ENCODE peak calls at places on chromosome 2, in eight cellular contexts. Z, F, P, R, V, C, X and K are unnamed samples.

GRCh38 chr2:157327621-157328102 is 2.0 kb upstream of the ERMN start:
- DNase-seq in R (peak), V (peak), C (peak), F (peak), P (peak), Z (peak), X (peak), K (peak)

GRCh38 chr2:237026981-237027711 is 58.5 kb upstream of the COPS8 start:
- DNase-seq in R (peak), Z (peak), C (no peak), P (peak), F (peak), X (peak), V (no peak), K (peak)

GRCh38 chr2:7881038-7881437 is 800.8 kb upstream of the ID2 start:
- DNase-seq in P (no peak), F (no peak), C (no peak), Z (no peak), X (no peak), R (no peak), V (no peak), K (no peak)

GRCh38 chr2:204477358-204477950 is 67.8 kb upstream of the PARD3B start:
- DNase-seq in R (no peak), P (no peak), X (no peak), F (no peak), V (no peak), C (no peak), Z (no peak), K (no peak)

GRCh38 chr2:212726403-212726802 is 187.8 kb upstream of the ERBB4 start:
- DNase-seq in F (no peak), V (no peak), R (no peak), X (no peak), P (no peak), Z (no peak), C (no peak), K (no peak)

GRCh38 chr2:209872675-209873074 is 101.0 kb downstream of the UNC80 start:
- DNase-seq in C (peak), R (no peak), P (no peak), X (no peak), V (no peak), F (no peak), Z (peak), K (no peak)

GRCh38 chr2:55311444-55311870 is 42.4 kb upstream of the MTIF2 start:
- DNase-seq in F (no peak), X (no peak), V (no peak), Z (peak), C (peak), P (no peak), R (peak), K (no peak)

GRCh38 chr2:146131785-146132184 is 1611.9 kb upstream of the ZEB2 start:
- DNase-seq in F (no peak), R (no peak), Z (no peak), V (no peak), P (no peak), X (no peak), C (no peak), K (no peak)

GRCh38 chr2:181054843-181055242 is 74.4 kb downstream of the UBE2E3 start:
- DNase-seq in P (no peak), X (no peak), Z (peak), V (no peak), R (no peak), C (no peak), F (no peak), K (no peak)

GRCh38 chr2:134231965-134232340 is 21.9 kb upstream of the MGAT5 start:
- DNase-seq in F (no peak), V (no peak), X (no peak), C (no peak), Z (peak), R (no peak), P (no peak), K (no peak)

GRCh38 chr2:201955702-201956141 is 77.9 kb upstream of the FZD7 start:
- DNase-seq in F (no peak), Z (peak), R (peak), X (no peak), P (no peak), C (no peak), V (no peak), K (no peak)

GRCh38 chr2:172995323-172996244 is 80.1 kb upstream of the MAP3K20 start:
- DNase-seq in C (no peak), X (no peak), V (no peak), F (no peak), Z (peak), P (peak), R (peak), K (no peak)

GRCh38 chr2:44362207-44363015 is 664 bp downstream of the CAMKMT start:
- DNase-seq in F (peak), C (peak), Z (peak), X (peak), P (peak), R (peak), V (no peak), K (no peak)

GRCh38 chr2:137179542-137179941 is 414.2 kb downstream of the THSD7B start:
- DNase-seq in P (no peak), F (no peak), R (no peak), C (no peak), V (no peak), Z (no peak), X (no peak), K (no peak)

GRCh38 chr2:134917219-134917957 is 1.2 kb upstream of the CCNT2 start:
- DNase-seq in P (peak), X (peak), V (no peak), R (no peak), C (no peak), F (no peak), Z (peak), K (no peak)

GRCh38 chr2:124149571-124149970 is 124.5 kb downstream of the CNTNAP5 start:
- DNase-seq in V (no peak), Z (no peak), P (peak), R (no peak), C (no peak), F (no peak), X (no peak), K (no peak)